ENCODE peak calls at places on chromosomes 4 and X, in four cellular contexts. One of them, this sample, is unnamed.

GRCh38 chr4:26196567-26196966 is 124.2 kb upstream of the RBPJ start:
- DNase-seq in fibroblast of mammary gland: no peak
- DNase-seq in lower lobe of right lung: no peak
- DNase-seq in GM06990: no peak
- DNase-seq in this sample: no peak

GRCh38 chr4:159105761-159106243 is 2.9 kb downstream of the RAPGEF2 start:
- DNase-seq in fibroblast of mammary gland: peak; percentile 82
- DNase-seq in lower lobe of right lung: no peak
- DNase-seq in GM06990: peak; percentile 15
- DNase-seq in this sample: no peak

GRCh38 chrX:23902419-23902818 is 5.3 kb downstream of the APOO start:
- DNase-seq in fibroblast of mammary gland: peak; percentile 72
- DNase-seq in lower lobe of right lung: no peak
- DNase-seq in GM06990: no peak
- DNase-seq in this sample: no peak

GRCh38 chrX:41128955-41129354 is 43.7 kb downstream of the USP9X start:
- DNase-seq in fibroblast of mammary gland: no peak
- DNase-seq in lower lobe of right lung: no peak
- DNase-seq in GM06990: no peak
- DNase-seq in this sample: no peak

GRCh38 chrX:63428348-63428747 is 77.2 kb upstream of the SPIN4 start:
- DNase-seq in fibroblast of mammary gland: peak; percentile 1
- DNase-seq in lower lobe of right lung: no peak
- DNase-seq in GM06990: no peak
- DNase-seq in this sample: no peak

GRCh38 chr4:139606600-139607301 is 50.7 kb upstream of the SETD7 start:
- DNase-seq in fibroblast of mammary gland: peak; percentile 82
- DNase-seq in lower lobe of right lung: no peak
- DNase-seq in GM06990: no peak
- DNase-seq in this sample: no peak

GRCh38 chrX:129522184-129523059 is 868 bp downstream of the SMARCA1 start:
- DNase-seq in fibroblast of mammary gland: peak; percentile 61
- DNase-seq in lower lobe of right lung: peak; percentile 56
- DNase-seq in GM06990: no peak
- DNase-seq in this sample: no peak

GRCh38 chr4:169286562-169287301 is 16.0 kb upstream of the SH3RF1 start:
- DNase-seq in fibroblast of mammary gland: peak; percentile 29
- DNase-seq in lower lobe of right lung: no peak
- DNase-seq in GM06990: no peak
- DNase-seq in this sample: no peak

GRCh38 chr4:39928538-39928937 is 49.2 kb downstream of the PDS5A start:
- DNase-seq in fibroblast of mammary gland: no peak
- DNase-seq in lower lobe of right lung: no peak
- DNase-seq in GM06990: no peak
- DNase-seq in this sample: no peak

GRCh38 chr4:136755531-136755916 is 776.8 kb downstream of the PCDH18 start:
- DNase-seq in fibroblast of mammary gland: no peak
- DNase-seq in lower lobe of right lung: no peak
- DNase-seq in GM06990: no peak
- DNase-seq in this sample: no peak
- TF ChIP-seq CTCF in fibroblast of mammary gland: no peak
- TF ChIP-seq CTCF in lower lobe of right lung: no peak
- TF ChIP-seq CTCF in GM06990: no peak
- TF ChIP-seq CTCF in this sample: no peak

GRCh38 chr4:140757220-140757607 is 1.0 kb upstream of the TBC1D9 start:
- DNase-seq in fibroblast of mammary gland: no peak
- DNase-seq in lower lobe of right lung: no peak
- DNase-seq in GM06990: no peak
- DNase-seq in this sample: no peak

GRCh38 chr4:140752669-140753068 is 3.5 kb downstream of the TBC1D9 start:
- DNase-seq in fibroblast of mammary gland: peak; percentile 20
- DNase-seq in lower lobe of right lung: no peak
- DNase-seq in GM06990: no peak
- DNase-seq in this sample: no peak

GRCh38 chr4:140755811-140756291 is 334 bp downstream of the TBC1D9 start:
- DNase-seq in fibroblast of mammary gland: peak; percentile 35
- DNase-seq in lower lobe of right lung: peak; percentile 73
- DNase-seq in GM06990: peak; percentile 75
- DNase-seq in this sample: peak; percentile 92

GRCh38 chr4:140754918-140755810 is 1.0 kb downstream of the TBC1D9 start:
- DNase-seq in fibroblast of mammary gland: no peak
- DNase-seq in lower lobe of right lung: no peak
- DNase-seq in GM06990: no peak
- DNase-seq in this sample: no peak

GRCh38 chr4:140756292-140757219 is at the start of gene TBC1D9:
- DNase-seq in fibroblast of mammary gland: peak; percentile 80
- DNase-seq in lower lobe of right lung: peak; percentile 87
- DNase-seq in GM06990: peak; percentile 72
- DNase-seq in this sample: peak; percentile 89
- TF ChIP-seq CTCF in fibroblast of mammary gland: no peak
- TF ChIP-seq CTCF in lower lobe of right lung: no peak
- TF ChIP-seq CTCF in GM06990: no peak
- TF ChIP-seq CTCF in this sample: peak; percentile 45

DNA sequence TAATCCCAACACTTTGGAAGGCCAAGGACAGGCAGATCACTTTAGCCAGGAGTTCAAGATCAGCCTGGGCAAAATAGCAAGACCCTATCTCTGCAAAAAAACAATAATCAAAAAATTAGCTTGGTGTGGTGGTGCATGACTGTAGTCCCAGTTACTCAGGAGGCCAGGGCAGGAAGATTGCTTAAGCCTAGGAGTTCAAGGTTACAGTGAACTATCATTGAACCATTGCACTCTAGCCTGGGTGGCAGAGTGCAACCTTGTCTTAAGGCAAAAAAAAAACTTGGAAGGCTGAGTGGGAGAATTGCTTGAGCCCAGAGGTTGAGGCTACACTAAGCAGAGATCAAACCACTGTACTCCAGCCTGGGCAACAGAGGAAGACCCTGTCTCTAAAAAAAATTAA is 5.2 kb upstream of the FRYL start:
- DNase-seq in fibroblast of mammary gland: no peak
- DNase-seq in lower lobe of right lung: no peak
- DNase-seq in GM06990: no peak
- DNase-seq in this sample: no peak
- TF ChIP-seq CTCF in fibroblast of mammary gland: no peak
- TF ChIP-seq CTCF in lower lobe of right lung: no peak
- TF ChIP-seq CTCF in GM06990: no peak
- TF ChIP-seq CTCF in this sample: no peak

GRCh38 chr4:91114386-91114785 is 987.2 kb downstream of the CCSER1 start:
- DNase-seq in fibroblast of mammary gland: no peak
- DNase-seq in lower lobe of right lung: no peak
- DNase-seq in GM06990: no peak
- DNase-seq in this sample: no peak

GRCh38 chr4:91111556-91111955 is 984.4 kb downstream of the CCSER1 start:
- DNase-seq in fibroblast of mammary gland: no peak
- DNase-seq in lower lobe of right lung: no peak
- DNase-seq in GM06990: no peak
- DNase-seq in this sample: no peak

GRCh38 chr4:91113130-91113706 is 986.0 kb downstream of the CCSER1 start:
- DNase-seq in fibroblast of mammary gland: peak; percentile 25
- DNase-seq in lower lobe of right lung: no peak
- DNase-seq in GM06990: peak; percentile 10
- DNase-seq in this sample: no peak

GRCh38 chr4:91118597-91118996 is 991.4 kb downstream of the CCSER1 start:
- DNase-seq in fibroblast of mammary gland: no peak
- DNase-seq in lower lobe of right lung: no peak
- DNase-seq in GM06990: no peak
- DNase-seq in this sample: no peak

DNA sequence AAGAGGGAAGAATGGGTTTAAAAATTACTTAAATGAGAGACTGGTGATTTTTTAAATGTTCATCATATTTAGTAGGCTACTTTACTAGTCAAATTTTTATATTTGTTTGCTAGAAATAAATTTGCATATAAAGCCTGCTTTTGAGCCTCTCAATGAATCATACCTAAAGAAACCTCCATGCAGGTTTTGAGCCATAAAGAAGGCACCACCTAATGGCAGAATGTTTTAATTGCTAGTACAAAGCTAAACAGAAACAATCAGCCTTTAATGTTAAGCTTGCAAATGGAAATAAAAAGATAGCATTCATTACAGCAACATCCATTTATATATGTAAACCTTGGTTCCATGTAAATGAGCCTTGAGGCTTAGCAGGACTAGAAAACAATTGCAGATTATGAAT is 989.7 kb downstream of the CCSER1 start:
- DNase-seq in fibroblast of mammary gland: peak; percentile 0
- DNase-seq in lower lobe of right lung: no peak
- DNase-seq in GM06990: no peak
- DNase-seq in this sample: no peak
- TF ChIP-seq CTCF in fibroblast of mammary gland: no peak
- TF ChIP-seq CTCF in lower lobe of right lung: no peak
- TF ChIP-seq CTCF in GM06990: peak; percentile 11
- TF ChIP-seq CTCF in this sample: peak; percentile 76